ENCODE peak calls at places on chromosomes 3 and 15, in four cellular contexts. Z is GM23338, G is GM23248, F is HepG2. A is an unnamed sample.

GRCh38 chr3:43346990-43347749 is 60.8 kb downstream of the SNRK start:
- DNase-seq in Z (no peak), G (no peak), F (no peak), A (no peak)

GRCh38 chr3:31790516-31791148 is 190.4 kb downstream of the OSBPL10 start:
- DNase-seq in Z (no peak), F (no peak), G (no peak), A (no peak)

GRCh38 chr15:40118473-40118872 is 9.8 kb upstream of the BMF start:
- DNase-seq in Z (no peak), G (no peak), F (no peak), A (peak; percentile 72)

GRCh38 chr3:193673845-193674244 is 80.8 kb downstream of the OPA1 start:
- DNase-seq in G (no peak), F (no peak), Z (no peak), A (no peak)

GRCh38 chr3:133857767-133858166 is 37.9 kb downstream of the RAB6B start:
- DNase-seq in G (no peak), F (no peak), Z (no peak), A (no peak)

GRCh38 chr3:196159952-196160804 is 51.0 kb downstream of the ZDHHC19 start:
- DNase-seq in Z (peak; percentile 66), F (no peak), G (peak; percentile 80), A (peak; percentile 58)

GRCh38 chr15:25242166-25242879 is 196.5 kb downstream of the UBE3A start:
- DNase-seq in F (no peak), G (no peak), Z (no peak), A (no peak)

GRCh38 chr3:24237971-24238767 is 256.5 kb downstream of the THRB start:
- DNase-seq in Z (peak; percentile 85), G (peak; percentile 92), F (peak; percentile 64), A (peak; percentile 63)

GRCh38 chr3:151593923-151594322 is 133.1 kb upstream of the IGSF10 start:
- DNase-seq in G (peak; percentile 68), Z (no peak), F (no peak), A (no peak)

GRCh38 chr3:27553868-27554540 is 69.8 kb upstream of the SLC4A7 start:
- DNase-seq in G (peak; percentile 64), F (no peak), Z (no peak), A (no peak)

GRCh38 chr3:105367063-105367405 is 325 bp downstream of the ALCAM start:
- DNase-seq in Z (peak; percentile 23), G (peak; percentile 56), F (no peak), A (peak; percentile 42)

GRCh38 chr3:131960324-131960723 is 74.5 kb downstream of the CPNE4 start:
- DNase-seq in F (no peak), Z (no peak), G (peak; percentile 53), A (peak; percentile 52)

GRCh38 chr3:43371494-43371893 is 85.2 kb downstream of the SNRK start:
- DNase-seq in G (no peak), F (no peak), Z (no peak), A (no peak)

GRCh38 chr15:89998141-89998661 is 2.9 kb upstream of the ZNF710 start:
- DNase-seq in G (peak; percentile 81), F (peak; percentile 69), Z (no peak), A (peak; percentile 58)

GRCh38 chr3:12148183-12148940 is 10.3 kb downstream of the TIMP4 start:
- DNase-seq in G (peak; percentile 3), F (no peak), Z (no peak), A (no peak)

GRCh38 chr3:194877311-194878119 is 191.8 kb downstream of the FAM43A start:
- DNase-seq in Z (no peak), G (peak; percentile 33), F (peak; percentile 47), A (no peak)

GRCh38 chr3:37944243-37944955 is 46.2 kb upstream of the VILL start:
- DNase-seq in G (no peak), F (no peak), Z (no peak), A (no peak)

GRCh38 chr3:164479978-164480377 is 598.3 kb downstream of the SI start:
- DNase-seq in F (no peak), G (no peak), Z (no peak), A (no peak)

GRCh38 chr3:99669879-99670555 is 31.6 kb downstream of the COL8A1 start:
- DNase-seq in G (peak; percentile 83), F (no peak), Z (no peak), A (no peak)

GRCh38 chr3:188646592-188646991 is 492.6 kb downstream of the LPP start:
- DNase-seq in Z (no peak), G (peak; percentile 35), F (no peak), A (no peak)

GRCh38 chr3:36494461-36495109 is 114.3 kb downstream of the STAC start:
- DNase-seq in Z (no peak), G (peak; percentile 91), F (no peak), A (no peak)

GRCh38 chr3:195807681-195808121 is 4.0 kb downstream of the MUC4 start:
- DNase-seq in F (no peak), Z (no peak), G (no peak), A (no peak)

GRCh38 chr3:119481079-119481478 is 12.3 kb downstream of the POGLUT1 start:
- DNase-seq in F (no peak), Z (no peak), G (peak; percentile 20), A (no peak)

GRCh38 chr3:128709506-128710210 is 16.3 kb upstream of the RAB7A start:
- DNase-seq in G (no peak), F (no peak), Z (peak; percentile 44), A (peak; percentile 73)

GRCh38 chr3:186427627-186428026 is 65.6 kb upstream of the DGKG start:
- DNase-seq in F (no peak), Z (no peak), G (no peak), A (no peak)

GRCh38 chr15:91271565-91272153 is 171.6 kb downstream of the SV2B start:
- DNase-seq in F (peak; percentile 35), G (peak; percentile 78), Z (peak; percentile 91), A (peak; percentile 34)

GRCh38 chr3:113231391-113231790 is 20.0 kb downstream of the BOC start:
- DNase-seq in G (peak; percentile 94), F (no peak), Z (no peak), A (no peak)

GRCh38 chr3:55624238-55624637 is 137.1 kb upstream of the WNT5A start:
- DNase-seq in F (no peak), Z (no peak), G (peak; percentile 78), A (no peak)

DNA sequence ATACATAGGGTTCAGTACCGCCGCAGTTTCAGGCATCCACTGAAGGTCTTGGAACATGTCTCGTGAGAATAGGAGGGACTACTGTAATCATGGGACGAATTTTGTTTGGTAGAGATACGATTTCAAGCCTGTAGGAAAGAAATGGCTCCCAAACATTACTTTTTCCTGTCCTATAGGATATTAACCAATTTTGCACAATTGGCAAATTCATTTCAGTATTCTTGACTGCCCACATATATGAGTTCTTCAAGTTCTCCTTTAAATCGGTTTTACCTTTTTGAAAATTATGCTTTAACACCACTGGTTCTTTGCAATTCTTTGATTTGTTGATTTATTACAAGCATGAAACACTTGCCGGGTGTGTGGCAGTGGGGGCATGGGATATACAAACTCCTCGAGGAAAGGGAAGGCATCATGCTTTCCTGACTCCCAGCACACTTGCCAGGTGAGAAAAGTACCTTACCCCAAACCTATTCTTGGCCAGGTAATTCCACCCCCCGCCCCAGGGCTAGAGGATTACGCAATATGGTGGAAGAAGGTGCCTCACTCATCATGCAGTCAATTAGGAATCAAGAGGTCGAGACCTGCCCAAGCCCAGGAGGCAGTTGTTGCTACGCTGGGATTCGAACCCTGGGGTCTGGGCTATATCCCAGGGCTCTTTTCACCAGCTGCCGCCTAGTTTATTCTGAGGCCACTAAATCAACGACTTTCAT is 584 bp upstream of the LARS2 start:
- DNase-seq in G (no peak), Z (peak; percentile 56), F (no peak), A (peak; percentile 50)
- TF ChIP-seq EZH2 in G (no peak), Z (no peak), F (no peak), A (no peak)

DNA sequence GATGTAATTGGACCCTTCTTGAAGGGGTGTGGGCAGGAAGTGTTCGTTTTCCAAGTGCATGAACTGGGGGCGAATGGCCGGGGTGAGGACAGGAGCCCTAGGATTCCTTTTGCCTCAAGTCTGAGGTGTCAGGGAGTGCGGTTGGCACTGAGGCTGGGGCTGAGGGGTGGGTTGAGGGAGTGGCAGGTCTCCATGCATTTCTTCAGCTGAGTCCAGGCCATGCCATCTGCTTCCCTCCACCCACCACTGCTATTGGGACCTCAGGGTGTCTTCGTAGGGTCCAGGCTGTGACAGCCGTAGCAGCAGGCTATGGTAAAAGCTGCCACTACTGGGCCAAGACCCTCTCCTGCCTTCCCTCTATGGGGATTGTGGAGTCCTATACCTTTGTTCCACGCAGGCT is 25.6 kb upstream of the TSPAN3 start:
- DNase-seq in Z (no peak), F (no peak), G (no peak), A (no peak)
- H3K4me1 ChIP-seq in Z (no peaks in the 10 kb centered on the region), F (peaks cover 19% of the 10 kb centered on the region), G (no peaks in the 10 kb centered on the region), A (no peaks in the 10 kb centered on the region)

DNA sequence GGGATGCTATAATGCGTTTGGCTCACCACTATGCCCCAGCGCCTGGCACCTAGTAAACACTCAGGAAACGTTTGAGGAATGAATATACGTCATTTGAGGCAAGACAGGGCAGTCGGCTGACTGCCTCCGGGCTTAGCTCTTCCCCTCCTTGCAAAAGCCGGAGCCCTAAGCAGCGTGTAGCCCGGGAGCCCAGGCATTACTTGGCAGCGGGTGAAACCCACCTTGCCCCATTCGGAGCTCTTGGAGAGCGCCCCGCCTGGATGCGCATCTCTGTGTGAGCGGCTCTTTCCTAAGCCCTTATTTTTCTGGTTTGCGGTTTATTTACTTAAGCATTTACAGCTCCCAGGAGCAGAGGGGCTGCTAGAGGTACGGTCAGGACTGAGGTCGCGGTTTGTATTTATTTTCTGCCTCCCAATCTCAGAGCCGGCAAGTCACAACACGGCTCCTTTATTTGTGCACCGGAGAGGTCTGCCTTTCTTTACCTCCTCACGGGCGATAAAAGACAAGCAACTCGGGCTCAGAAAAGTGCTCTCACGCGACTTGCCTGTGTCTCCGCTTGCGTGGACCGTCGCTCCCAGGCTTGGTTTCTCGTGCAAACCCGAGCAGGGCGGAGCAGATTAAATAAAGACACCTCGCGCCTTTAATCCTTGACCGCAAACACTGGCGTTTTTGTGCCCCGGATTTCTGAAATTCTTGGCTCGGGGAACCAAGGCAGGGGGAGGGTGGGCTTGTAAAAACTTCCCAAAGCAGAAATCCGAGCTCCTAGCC is 724 bp upstream of the ITPR1 start:
- DNase-seq in F (peak; percentile 50), Z (peak; percentile 79), G (peak; percentile 84), A (peak; percentile 56)
- TF ChIP-seq EZH2 in F (no peak), Z (no peak), G (no peak), A (no peak)

GRCh38 chr3:39249453-39250115 is 30.3 kb downstream of the CX3CR1 start:
- DNase-seq in F (no peak), G (peak; percentile 19), Z (no peak), A (no peak)

GRCh38 chr3:39255503-39256325 is 24.1 kb downstream of the CX3CR1 start:
- DNase-seq in Z (no peak), G (no peak), F (no peak), A (no peak)

GRCh38 chr3:39250116-39250747 is 29.6 kb downstream of the CX3CR1 start:
- DNase-seq in Z (no peak), F (no peak), G (no peak), A (no peak)

GRCh38 chr3:39251576-39251975 is 28.3 kb downstream of the CX3CR1 start:
- DNase-seq in Z (no peak), F (no peak), G (no peak), A (no peak)

DNA sequence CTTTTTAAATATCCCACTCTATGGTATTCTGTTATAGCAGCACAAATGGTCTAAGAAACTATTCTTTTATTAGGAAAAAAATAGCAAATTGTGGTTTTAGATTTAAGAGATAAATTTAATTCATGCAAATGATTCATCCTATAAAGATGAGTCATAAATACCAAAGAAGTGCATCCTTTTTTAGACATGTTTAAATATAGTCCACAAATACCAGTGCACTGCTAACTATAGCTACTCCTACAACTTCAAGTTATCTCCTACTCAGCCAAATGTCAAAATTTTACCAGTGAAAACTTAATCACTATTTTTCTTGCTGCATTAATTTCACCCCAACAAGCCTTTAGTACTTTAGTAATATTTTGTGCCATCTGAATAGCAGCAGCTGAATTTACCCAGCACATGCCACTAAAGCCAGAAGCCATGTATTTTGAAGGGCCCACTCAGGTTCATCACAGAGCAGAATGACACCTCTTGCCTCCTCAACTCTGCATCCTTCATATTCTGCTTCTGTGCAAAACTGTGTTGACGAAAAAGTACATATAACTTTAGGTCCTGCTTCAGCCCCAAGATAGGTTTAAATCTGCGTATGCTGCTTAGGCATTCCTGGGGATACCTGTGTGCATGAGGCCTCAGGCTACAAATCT is 24.9 kb downstream of the CX3CR1 start:
- DNase-seq in F (no peak), Z (no peak), G (peak; percentile 75), A (no peak)
- H3K4me1 ChIP-seq in F (no peaks in the 10 kb centered on the region), Z (no peaks in the 10 kb centered on the region), G (peaks cover 10% of the 10 kb centered on the region), A (no peaks in the 10 kb centered on the region)